ENCODE peak calls at places on chromosomes 12 and 14, in seven cellular contexts. C is HFFc6, T is right lobe of liver, K is GM10248, F is natural killer cell, D is dorsolateral prefrontal cortex, X is B cell. E is an unnamed sample.

GRCh38 chr14:33184587-33184986 is 245.9 kb downstream of the NPAS3 start:
- DNase-seq in C (no peak), T (no peak), K (no peak), F (no peak), D (no peak), X (no peak), E (no peak)

GRCh38 chr12:6919588-6919987 is 5.2 kb downstream of the ENO2 start:
- DNase-seq in C (no peak), T (no peak), K (no peak), F (no peak), D (no peak), X (no peak), E (peak)

GRCh38 chr12:118183711-118184110 is 47.8 kb downstream of the PEBP1 start:
- DNase-seq in C (no peak), T (no peak), K (no peak), F (no peak), D (no peak), X (no peak), E (no peak)

GRCh38 chr12:45599196-45599595 is 130.3 kb upstream of the ARID2 start:
- DNase-seq in C (no peak), T (no peak), K (no peak), F (no peak), D (no peak), X (no peak), E (no peak)

GRCh38 chr12:85755760-85756159 is 80.4 kb downstream of the RASSF9 start:
- DNase-seq in C (no peak), T (no peak), K (no peak), F (no peak), D (no peak), X (no peak), E (no peak)

GRCh38 chr14:55580401-55581010 is 499 bp downstream of the KTN1 start:
- DNase-seq in C (no peak), T (peak), K (peak), F (peak), D (no peak), X (peak), E (no peak)

GRCh38 chr12:132904718-132905328 is 17.4 kb upstream of the CHFR start:
- DNase-seq in C (no peak), T (peak), K (peak), F (peak), D (peak), X (peak), E (no peak)

GRCh38 chr12:62379026-62379722 is 87.5 kb upstream of the MON2 start:
- DNase-seq in C (no peak), T (no peak), K (no peak), F (no peak), D (no peak), X (no peak), E (no peak)

GRCh38 chr14:23556700-23557440 is 799 bp downstream of the THTPA start:
- DNase-seq in C (no peak), T (no peak), K (no peak), F (no peak), D (no peak), X (no peak), E (peak)

GRCh38 chr12:46825526-46826414 is at the start of gene SLC38A4:
- DNase-seq in C (peak), T (peak), K (no peak), F (no peak), D (no peak), X (no peak), E (no peak)

GRCh38 chr14:68463705-68464104 is 329.2 kb downstream of the ZFP36L1 start:
- DNase-seq in C (no peak), T (peak), K (no peak), F (no peak), D (no peak), X (no peak), E (no peak)

GRCh38 chr12:124681779-124682391 is 114.5 kb upstream of the NCOR2 start:
- DNase-seq in C (no peak), T (no peak), K (no peak), F (no peak), D (no peak), X (no peak), E (no peak)

GRCh38 chr12:108065061-108065460 is 64.0 kb upstream of the WSCD2 start:
- DNase-seq in C (no peak), T (no peak), K (no peak), F (no peak), D (no peak), X (no peak), E (no peak)

GRCh38 chr14:75884198-75884611 is 97.6 kb downstream of the TGFB3 start:
- DNase-seq in C (peak), T (no peak), K (no peak), F (no peak), D (no peak), X (no peak), E (peak)

GRCh38 chr12:16008442-16008841 is 97.3 kb downstream of the DERA start:
- DNase-seq in C (no peak), T (peak), K (no peak), F (no peak), D (no peak), X (no peak), E (no peak)

GRCh38 chr14:52091913-52092312 is 23.1 kb upstream of the NID2 start:
- DNase-seq in C (no peak), T (no peak), K (no peak), F (no peak), D (no peak), X (no peak), E (no peak)

GRCh38 chr14:22200977-22201605 is 387.9 kb downstream of the DAD1 start:
- DNase-seq in C (peak), T (no peak), K (peak), F (no peak), D (no peak), X (no peak), E (no peak)

GRCh38 chr14:80200093-80200492 is 11.2 kb downstream of the DIO2 start:
- DNase-seq in C (no peak), T (no peak), K (no peak), F (no peak), D (no peak), X (no peak), E (no peak)

GRCh38 chr12:32106153-32106516 is 512 bp upstream of the BICD1 start:
- DNase-seq in C (no peak), T (no peak), K (no peak), F (no peak), D (peak), X (no peak), E (no peak)

GRCh38 chr12:1246637-1247036 is 255.6 kb downstream of the ERC1 start:
- DNase-seq in C (no peak), T (no peak), K (no peak), F (no peak), D (no peak), X (no peak), E (no peak)

GRCh38 chr14:22966783-22967269 is 9.9 kb upstream of the HAUS4 start:
- DNase-seq in C (no peak), T (no peak), K (no peak), F (no peak), D (no peak), X (no peak), E (no peak)

GRCh38 chr12:107379852-107380567 is 286.7 kb upstream of the CRY1 start:
- DNase-seq in C (peak), T (peak), K (no peak), F (no peak), D (no peak), X (no peak), E (no peak)

GRCh38 chr12:106446429-106447092 is 89.0 kb downstream of the POLR3B start:
- DNase-seq in C (no peak), T (no peak), K (no peak), F (no peak), D (no peak), X (no peak), E (no peak)

GRCh38 chr12:100953677-100954076 is 159.1 kb downstream of the ANO4 start:
- DNase-seq in C (no peak), T (no peak), K (no peak), F (no peak), D (no peak), X (no peak), E (no peak)

GRCh38 chr12:32548691-32549412 is 130.2 kb upstream of the DNM1L start:
- DNase-seq in C (peak), T (peak), K (no peak), F (no peak), D (no peak), X (no peak), E (no peak)

GRCh38 chr14:75249251-75249957 is 29.2 kb upstream of the FOS start:
- DNase-seq in C (no peak), T (no peak), K (peak), F (peak), D (no peak), X (peak), E (peak)

GRCh38 chr12:52147367-52147972 is 44.3 kb downstream of the KRT80 start:
- DNase-seq in C (peak), T (peak), K (no peak), F (no peak), D (peak), X (no peak), E (peak)

GRCh38 chr14:89266754-89267153 is 150.3 kb downstream of the FOXN3 start:
- DNase-seq in C (no peak), T (no peak), K (no peak), F (no peak), D (no peak), X (no peak), E (no peak)

GRCh38 chr12:5318874-5319273 is 113.0 kb upstream of the NTF3 start:
- DNase-seq in C (peak), T (no peak), K (no peak), F (no peak), D (no peak), X (no peak), E (no peak)

GRCh38 chr12:104348994-104349494 is 45.5 kb downstream of the EID3 start:
- DNase-seq in C (no peak), T (no peak), K (no peak), F (no peak), D (no peak), X (no peak), E (no peak)

GRCh38 chr12:19783547-19784444 is 344.5 kb downstream of the AEBP2 start:
- DNase-seq in C (no peak), T (no peak), K (no peak), F (no peak), D (no peak), X (no peak), E (no peak)

GRCh38 chr12:19780460-19780859 is 341.2 kb downstream of the AEBP2 start:
- DNase-seq in C (no peak), T (no peak), K (no peak), F (no peak), D (no peak), X (no peak), E (no peak)

GRCh38 chr12:19778111-19778688 is 338.9 kb downstream of the AEBP2 start:
- DNase-seq in C (peak), T (no peak), K (no peak), F (no peak), D (no peak), X (no peak), E (no peak)

GRCh38 chr12:19778822-19779221 is 339.5 kb downstream of the AEBP2 start:
- DNase-seq in C (no peak), T (no peak), K (no peak), F (no peak), D (no peak), X (no peak), E (no peak)

DNA sequence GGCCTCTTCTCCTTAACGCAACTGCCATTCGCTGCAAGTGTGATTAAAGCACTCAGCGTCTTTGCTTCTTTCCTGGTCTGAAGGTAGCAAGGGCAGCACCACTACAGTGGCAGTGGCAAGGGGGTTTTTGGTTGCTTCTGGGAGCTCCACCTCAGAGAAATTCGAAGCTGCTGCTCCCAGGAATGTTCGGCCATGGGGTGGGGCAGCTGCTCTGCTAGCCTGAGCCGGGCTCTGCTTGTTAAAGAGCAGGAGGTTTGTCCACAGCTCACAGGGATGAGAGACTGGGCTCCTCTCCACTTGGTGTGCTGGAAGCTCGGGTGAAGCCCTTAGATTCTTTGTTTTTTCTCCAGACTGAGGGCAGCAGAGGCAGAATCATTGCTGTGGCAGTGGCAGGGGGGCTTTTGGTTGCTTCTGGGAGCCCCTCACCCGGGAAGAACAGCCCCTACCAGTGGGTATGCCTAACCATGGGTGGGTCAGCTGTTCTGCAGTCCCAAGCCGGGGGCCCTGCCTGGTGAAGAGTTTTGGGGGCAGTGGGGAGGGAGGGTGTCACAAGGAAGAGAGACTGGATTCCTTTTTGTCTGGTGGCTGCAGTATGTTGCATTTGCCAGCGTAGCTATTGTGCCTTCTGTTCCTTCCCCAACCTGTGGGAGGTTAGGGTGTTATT is 340.2 kb downstream of the AEBP2 start:
- DNase-seq in C (no peak), T (no peak), K (no peak), F (no peak), D (no peak), X (no peak), E (no peak)
- TF ChIP-seq CTCF in C (no peak), T (no peak), K (no peak), F (no peak), D (no peak), X (no peak), E (peak)

GRCh38 chr12:95787274-95787814 is 3.2 kb downstream of the NTN4 start:
- DNase-seq in C (no peak), T (no peak), K (no peak), F (no peak), D (no peak), X (no peak), E (no peak)
- TF ChIP-seq CTCF in C (no peak), T (no peak), K (no peak), F (no peak), D (no peak), X (no peak), E (no peak)

DNA sequence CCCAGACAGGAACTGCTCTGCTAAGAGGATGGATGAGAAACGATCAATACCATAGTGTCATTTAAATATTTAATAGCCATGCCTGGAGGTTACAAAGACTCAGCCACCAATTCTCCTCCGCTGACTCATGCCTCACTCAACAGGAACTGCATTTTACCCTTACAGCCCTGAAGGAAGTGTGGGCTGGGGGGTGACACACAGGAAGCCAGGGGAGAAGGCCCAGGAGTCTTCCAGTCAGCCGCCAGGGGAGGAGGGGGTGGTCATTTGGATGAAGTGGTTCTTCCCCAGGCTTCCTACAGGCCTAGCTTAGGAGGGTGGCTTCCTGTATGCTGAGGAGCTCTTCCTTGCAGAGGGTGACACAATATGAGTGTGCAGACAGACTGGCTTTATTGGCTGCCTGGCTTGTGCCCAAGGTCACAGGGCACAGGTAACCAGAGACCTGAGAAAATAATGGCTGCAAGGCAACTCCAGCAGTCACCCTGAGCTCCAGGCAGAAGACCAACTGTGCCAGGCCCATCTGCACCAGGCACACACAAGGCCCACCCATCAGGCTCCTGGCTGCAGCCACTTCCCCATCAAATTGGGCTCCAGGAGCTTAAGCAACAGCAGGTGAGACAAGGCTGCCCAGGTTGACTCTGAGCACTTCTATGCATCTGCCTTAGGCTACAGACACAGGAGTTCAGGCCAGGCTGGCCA is 30.6 kb upstream of the RPLP0 start:
- DNase-seq in C (peak), T (no peak), K (no peak), F (peak), D (no peak), X (no peak), E (no peak)
- TF ChIP-seq CTCF in C (peak), T (no peak), K (no peak), F (no peak), D (no peak), X (no peak), E (peak)

GRCh38 chr14:61568572-61569011 is 126.7 kb upstream of the HIF1A start:
- DNase-seq in C (no peak), T (peak), K (peak), F (peak), D (no peak), X (peak), E (no peak)
- TF ChIP-seq CTCF in C (no peak), T (peak), K (peak), F (no peak), D (no peak), X (peak), E (no peak)

GRCh38 chr12:113860059-113860820 is 105.9 kb downstream of the RBM19 start:
- DNase-seq in C (no peak), T (no peak), K (no peak), F (no peak), D (no peak), X (no peak), E (no peak)
- TF ChIP-seq CTCF in C (no peak), T (no peak), K (no peak), F (no peak), D (no peak), X (no peak), E (peak)

DNA sequence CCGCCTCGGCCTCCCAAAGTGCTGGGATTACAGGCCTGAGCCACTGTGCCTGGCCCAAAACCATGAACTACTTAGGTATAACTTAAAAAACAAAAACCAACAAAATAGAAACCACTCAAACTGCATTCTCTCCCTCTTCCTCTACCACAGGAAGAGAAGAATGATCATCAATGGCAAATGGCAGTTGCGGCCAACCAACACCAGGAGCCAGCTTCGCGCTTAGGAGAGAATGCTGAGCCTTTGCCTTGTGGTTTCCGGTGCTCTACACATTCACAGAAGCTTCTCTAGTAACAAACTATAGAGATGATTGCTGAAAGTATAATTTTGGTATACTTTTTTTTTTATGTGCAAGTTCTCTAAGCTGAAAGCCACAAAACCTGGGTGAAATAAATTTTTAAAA is 17.1 kb downstream of the CATSPERB start:
- DNase-seq in C (no peak), T (no peak), K (no peak), F (peak), D (no peak), X (no peak), E (no peak)
- TF ChIP-seq CTCF in C (no peak), T (no peak), K (no peak), F (no peak), D (no peak), X (no peak), E (no peak)

E was measured in chondrocyte.